ENCODE peak calls at places on chromosomes 11 and 22, in ten cellular contexts. E is activated CD4-positive, alpha-beta T cell treated with anti-CD3 and anti-CD28 coated beads, Interleukin-2, amount 50 U/mL, for 1 hour; L is mesenchymal stem cell; B is endothelial cell of umbilical vein; Z is HS-5; V is stimulated activated CD4-positive, alpha-beta T cell treated with anti-CD3 and anti-CD28 coated beads, Interleukin-4, amount 100 ng/mL, for 1 hour; O is NCI-H187; C is kidney tubule cell; X is CD4-positive, CD25-positive, alpha-beta regulatory T cell; F is T-helper 1 cell. T is an unnamed sample.

GRCh38 chr11:11580831-11581492 is 40.8 kb downstream of the GALNT18 start:
- DNase-seq in O (no peak), C (no peak), V (no peak), L (peak), X (no peak), B (no peak), F (no peak), Z (no peak), E (no peak), T (no peak)

GRCh38 chr11:103863497-103863896 is 172.9 kb upstream of the DDI1 start:
- DNase-seq in B (no peak), V (no peak), X (no peak), C (peak), L (peak), E (no peak), Z (peak), O (no peak), F (no peak), T (no peak)

GRCh38 chr22:44969817-44970216 is 40.0 kb downstream of the PHF21B start:
- DNase-seq in B (no peak), E (no peak), L (no peak), V (no peak), X (no peak), C (no peak), F (no peak), Z (no peak), O (no peak), T (no peak)

GRCh38 chr11:17979770-17980371 is 33.0 kb downstream of the SERGEF start:
- DNase-seq in X (peak), L (peak), C (peak), E (peak), F (peak), B (peak), O (no peak), V (no peak), Z (no peak), T (peak)

GRCh38 chr11:64539239-64539638 is 51.8 kb upstream of the SLC22A12 start:
- DNase-seq in F (no peak), C (no peak), E (no peak), V (no peak), O (no peak), L (no peak), X (no peak), B (no peak), Z (no peak), T (no peak)

GRCh38 chr11:45805305-45806071 is 539 bp downstream of the SLC35C1 start:
- DNase-seq in Z (no peak), V (no peak), L (peak), B (peak), X (no peak), O (no peak), C (peak), E (no peak), F (no peak), T (no peak)

GRCh38 chr11:119478711-119479285 is 55.8 kb upstream of the THY1 start:
- DNase-seq in E (no peak), X (no peak), F (no peak), B (no peak), Z (no peak), C (no peak), L (no peak), O (no peak), V (no peak), T (no peak)

GRCh38 chr11:86620796-86621575 is 51.4 kb downstream of the ME3 start:
- DNase-seq in C (no peak), Z (no peak), E (no peak), B (peak), F (no peak), X (no peak), L (peak), V (no peak), O (no peak), T (no peak)

GRCh38 chr11:118605116-118605867 is 2.1 kb upstream of the PHLDB1 start:
- DNase-seq in F (no peak), X (no peak), C (no peak), V (no peak), L (peak), E (no peak), O (no peak), Z (no peak), B (peak), T (no peak)

GRCh38 chr22:22026157-22026831 is 43.7 kb upstream of the TOP3B start:
- DNase-seq in O (no peak), Z (no peak), L (no peak), X (no peak), F (no peak), C (no peak), V (no peak), B (no peak), E (no peak), T (no peak)

GRCh38 chr11:19972091-19972490 is 188.2 kb downstream of the DBX1 start:
- DNase-seq in B (no peak), L (no peak), V (no peak), X (no peak), E (no peak), O (no peak), C (no peak), F (no peak), Z (no peak), T (no peak)

GRCh38 chr11:14589421-14589820 is 54.2 kb upstream of the PDE3B start:
- DNase-seq in O (no peak), B (no peak), F (no peak), L (no peak), Z (no peak), V (no peak), C (no peak), X (no peak), E (no peak), T (no peak)

GRCh38 chr22:32042924-32043323 is at the start of gene SLC5A1:
- DNase-seq in V (no peak), B (no peak), Z (no peak), F (no peak), O (no peak), E (peak), L (no peak), C (peak), X (no peak), T (no peak)

GRCh38 chr11:15575409-15575808 is 460.7 kb downstream of the INSC start:
- DNase-seq in L (no peak), O (no peak), F (no peak), Z (no peak), E (no peak), X (no peak), B (no peak), V (no peak), C (no peak), T (no peak)

GRCh38 chr11:100010393-100010792 is 676.7 kb upstream of the ARHGAP42 start:
- DNase-seq in Z (no peak), V (no peak), F (no peak), B (no peak), C (no peak), E (no peak), X (no peak), O (no peak), L (no peak), T (no peak)

GRCh38 chr11:17719028-17719939 is at the start of gene MYOD1:
- DNase-seq in Z (no peak), V (no peak), E (no peak), O (no peak), B (no peak), F (no peak), L (no peak), X (no peak), C (no peak), T (no peak)

GRCh38 chr11:1569251-1569780 is 2.8 kb downstream of the DUSP8 start:
- DNase-seq in V (no peak), B (no peak), Z (no peak), L (no peak), O (no peak), X (no peak), F (no peak), E (no peak), C (no peak), T (no peak)